ENCODE peak calls at places on chromosomes 7 and 10, in five cellular contexts. J, L, K, H and R are unnamed samples.

GRCh38 chr10:123154943-123155505 is 822 bp downstream of the BUB3 start:
- DNase-seq in L (peak), J (peak), H (no peak), K (peak), R (no peak)

GRCh38 chr7:101399759-101400158 is 37.1 kb downstream of the COL26A1 start:
- DNase-seq in H (no peak), L (no peak), K (no peak), J (no peak), R (no peak)

GRCh38 chr7:134593530-134594392 is 44.9 kb downstream of the AKR1B15 start:
- DNase-seq in K (peak), H (peak), J (peak), L (peak), R (no peak)

GRCh38 chr10:43199684-43200537 is 61.7 kb downstream of the CSGALNACT2 start:
- DNase-seq in L (no peak), H (peak), J (no peak), K (no peak), R (no peak)

GRCh38 chr10:31213959-31214358 is 105.1 kb upstream of the ZEB1 start:
- DNase-seq in K (no peak), J (no peak), L (no peak), H (no peak), R (no peak)

GRCh38 chr7:102393467-102393866 is 2.7 kb upstream of the PRKRIP1 start:
- DNase-seq in J (no peak), L (peak), K (no peak), H (no peak), R (no peak)

GRCh38 chr7:1087952-1088920 is at the start of gene GPER1:
- DNase-seq in H (peak), J (peak), L (peak), K (no peak), R (no peak)

GRCh38 chr7:153532321-153532720 is 519.9 kb upstream of the DPP6 start:
- DNase-seq in L (no peak), J (no peak), H (no peak), K (no peak), R (no peak)

GRCh38 chr10:15901889-15902288 is 41.6 kb upstream of the MINDY3 start:
- DNase-seq in J (no peak), K (no peak), L (no peak), H (no peak), R (no peak)

GRCh38 chr10:67075381-67076001 is 149.7 kb downstream of the LRRTM3 start:
- DNase-seq in H (no peak), K (no peak), J (peak), L (peak), R (no peak)
- TF ChIP-seq CTCF in H (no peak), K (no peak), J (no peak), L (no peak), R (no peak)

GRCh38 chr10:14556285-14556956 is 218.3 kb downstream of the FAM107B start:
- DNase-seq in K (no peak), L (peak), H (no peak), J (peak), R (peak)
- TF ChIP-seq CTCF in K (no peak), L (peak), H (no peak), J (no peak), R (peak)

DNA sequence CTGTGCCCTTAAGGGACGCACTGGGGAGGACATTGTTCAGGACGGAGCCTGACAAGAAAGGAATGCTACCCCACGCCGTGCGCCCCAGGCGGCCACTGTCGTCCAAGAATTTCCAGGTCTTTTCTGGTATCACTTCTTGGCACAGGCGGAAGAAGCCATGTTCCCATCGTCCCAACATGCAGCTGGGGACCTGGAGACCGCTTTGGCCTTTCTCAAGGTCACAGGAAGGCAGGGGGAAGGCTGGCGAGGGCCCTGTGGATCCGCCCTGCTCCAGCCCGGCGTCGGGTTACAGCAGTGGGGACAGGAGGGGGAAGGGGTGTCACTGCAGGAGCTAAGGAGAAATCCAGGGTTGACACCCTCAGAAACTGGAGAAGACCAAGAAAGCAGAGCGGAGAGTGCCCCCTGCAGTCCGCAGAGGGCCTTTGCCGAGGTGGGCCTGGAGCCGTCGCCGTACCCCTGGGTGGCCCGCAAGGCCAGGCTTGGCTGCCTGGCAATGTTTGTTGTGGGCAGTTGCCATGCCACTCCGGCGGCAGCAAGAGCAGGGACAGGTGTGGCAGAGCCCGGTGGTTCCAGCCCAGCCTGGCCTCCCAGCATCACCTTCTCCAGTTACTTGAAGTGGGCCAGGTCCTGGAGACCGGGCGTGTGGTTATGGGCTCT is 104.1 kb downstream of the LHPP start:
- DNase-seq in J (peak), L (no peak), K (peak), H (no peak), R (peak)
- TF ChIP-seq CTCF in J (peak), L (peak), K (peak), H (peak), R (no peak)

DNA sequence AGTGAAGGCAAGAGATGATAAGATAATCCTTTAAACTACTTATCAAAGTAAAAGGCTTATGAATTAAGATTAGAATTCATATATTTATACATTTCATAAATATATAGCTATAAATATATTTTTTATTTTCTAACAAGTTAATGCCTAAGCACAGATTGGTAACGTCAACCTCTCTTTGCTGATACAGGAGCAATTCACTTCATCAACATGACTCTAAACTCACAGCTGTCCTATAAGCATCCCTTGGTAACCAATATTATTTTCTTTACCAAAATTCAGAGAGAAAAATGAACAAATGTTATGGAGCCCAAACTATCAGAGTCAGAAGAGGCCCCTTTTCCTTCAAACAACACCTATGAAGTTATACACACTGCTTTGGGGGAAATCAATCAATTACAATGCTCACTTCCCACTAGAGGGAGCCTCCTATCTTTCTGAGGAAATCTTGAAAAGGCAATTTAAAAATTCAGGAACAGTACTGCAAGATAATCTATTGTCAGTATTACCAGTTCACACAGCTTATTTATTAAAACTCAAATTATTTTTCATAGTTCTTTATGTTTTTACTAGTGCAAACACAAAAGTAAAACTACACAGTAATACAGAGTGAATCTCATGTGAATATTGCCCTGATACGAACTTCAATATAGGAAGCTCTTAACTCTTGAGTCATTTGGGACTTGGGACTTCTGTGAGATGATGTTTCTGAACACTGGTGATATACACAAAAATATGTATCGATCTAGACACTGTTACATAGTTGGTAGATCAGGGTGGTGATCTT is 51.0 kb upstream of the NOBOX start:
- DNase-seq in J (no peak), L (no peak), H (no peak), K (no peak), R (no peak)
- TF ChIP-seq CTCF in J (peak), L (peak), H (no peak), K (no peak), R (no peak)

DNA sequence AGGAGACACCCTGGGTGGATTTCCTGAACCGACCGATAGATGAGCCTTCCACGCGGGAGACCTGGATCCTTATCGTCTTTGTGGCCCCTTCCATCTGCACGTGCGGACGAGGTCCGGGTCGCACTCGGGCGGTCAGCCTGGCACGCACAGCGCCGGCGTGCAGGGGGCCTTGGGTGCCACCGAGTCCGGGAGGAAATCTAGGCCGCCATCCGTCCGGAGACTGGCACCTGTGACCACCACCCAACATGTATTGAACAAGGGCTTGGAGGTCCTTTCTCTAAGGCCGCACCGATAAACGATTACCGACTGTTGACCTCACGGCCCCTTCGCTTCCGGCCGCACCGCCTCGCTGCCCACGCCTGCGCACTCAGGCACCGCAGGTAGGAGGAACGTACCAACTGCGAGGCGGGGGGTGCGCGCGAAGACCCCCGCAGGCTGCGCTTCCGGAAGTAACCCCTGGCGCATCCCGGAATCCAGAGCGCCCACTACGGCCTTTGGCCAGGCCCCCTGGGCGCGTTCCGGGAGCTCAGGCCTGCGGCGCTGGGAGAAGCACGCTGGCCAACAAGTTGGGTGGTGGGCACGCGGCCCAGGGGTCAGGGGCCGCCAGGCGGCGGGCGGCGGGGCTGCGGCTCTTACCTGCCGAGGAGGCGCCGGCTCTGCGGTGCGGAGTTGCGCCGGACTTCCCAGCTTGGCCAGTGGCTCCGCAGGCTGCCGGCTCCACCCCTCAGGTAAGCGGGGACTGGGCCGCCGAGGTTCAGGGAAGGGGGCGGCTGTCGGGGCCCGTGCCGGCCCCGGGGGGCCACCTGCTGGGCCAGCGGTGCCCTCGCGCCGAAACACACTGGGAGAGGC is at the start of the genes ACTR3C and LRRC61:
- DNase-seq in H (no peak), L (peak), J (peak), K (peak), R (peak)
- TF ChIP-seq CTCF in H (no peak), L (no peak), J (peak), K (peak), R (peak)

DNA sequence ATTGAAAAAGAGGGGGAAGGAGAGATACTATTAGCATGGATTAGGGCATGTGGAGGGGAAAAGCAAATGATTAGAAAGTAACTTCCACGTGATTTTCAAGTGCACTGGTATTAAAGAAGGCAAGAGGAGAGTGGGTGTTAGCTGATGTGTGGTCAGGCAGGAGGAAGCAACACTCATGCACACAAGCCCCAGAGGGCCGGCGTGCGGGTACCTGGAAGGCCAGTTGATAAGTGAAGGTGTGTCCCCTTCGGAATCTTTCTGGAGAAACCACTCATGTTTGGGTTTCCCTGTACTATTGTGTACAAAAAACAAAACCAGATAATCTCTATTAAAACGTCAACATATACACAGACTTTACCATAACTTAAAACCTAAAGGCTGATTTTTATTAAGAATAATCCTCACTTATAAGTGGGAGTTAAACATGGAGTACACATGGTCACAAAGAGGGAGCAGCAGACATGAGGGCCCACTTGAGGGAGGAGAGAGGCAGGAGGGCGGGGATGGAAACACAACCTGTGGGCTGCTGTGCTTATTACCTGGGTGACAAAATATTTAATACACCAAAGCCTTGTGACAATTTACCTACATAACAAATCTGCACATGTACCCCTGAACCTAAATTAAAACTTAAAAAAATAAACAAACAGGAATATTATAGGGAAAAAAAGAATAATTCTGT is 98.9 kb downstream of the SVIL start:
- DNase-seq in K (no peak), L (no peak), J (peak), H (no peak), R (no peak)
- TF ChIP-seq CTCF in K (no peak), L (no peak), J (no peak), H (peak), R (no peak)

DNA sequence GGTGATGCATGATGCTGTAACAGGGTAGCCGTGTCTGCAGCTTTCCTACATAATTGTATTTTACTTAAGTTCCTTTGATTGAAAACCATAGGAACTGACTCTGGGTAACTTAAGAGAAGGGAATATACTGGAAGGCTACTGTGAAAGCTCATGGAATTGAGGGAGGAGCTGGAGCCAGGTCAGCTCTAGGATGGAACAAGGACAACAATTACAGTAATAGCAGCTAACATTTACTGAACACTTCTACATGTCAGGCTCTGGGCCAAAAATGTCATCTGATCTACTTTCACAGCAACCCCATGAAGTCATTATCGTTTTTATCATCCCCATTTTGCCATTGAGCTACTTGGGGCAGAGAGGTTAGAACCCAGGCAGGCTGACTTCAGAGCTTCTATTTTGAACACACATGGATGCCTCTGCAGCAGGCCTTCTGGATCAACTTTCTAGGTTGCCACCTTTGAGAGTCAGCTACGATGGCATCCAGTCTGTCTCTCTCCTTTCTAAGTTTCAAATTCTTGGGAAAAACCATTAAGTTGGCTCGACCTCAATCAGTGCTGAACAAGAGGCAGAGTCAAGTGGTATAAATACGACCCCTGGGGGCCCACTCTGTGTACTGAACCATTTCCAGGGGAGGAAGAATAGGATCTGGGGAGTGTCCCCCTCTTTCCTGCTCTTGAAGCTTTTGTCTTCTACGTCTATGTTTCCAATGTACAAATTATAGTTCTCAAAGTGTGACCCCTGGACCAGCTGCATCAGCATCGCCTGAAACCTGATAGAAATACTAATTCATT is 272.3 kb upstream of the PLPP4 start:
- DNase-seq in J (no peak), K (no peak), L (no peak), H (no peak), R (no peak)
- TF ChIP-seq CTCF in J (no peak), K (no peak), L (no peak), H (no peak), R (no peak)

GRCh38 chr7:47570649-47571050 is 11.3 kb downstream of the TNS3 start:
- DNase-seq in H (no peak), J (no peak), L (no peak), K (no peak), R (no peak)

GRCh38 chr7:47573758-47574472 is 8.0 kb downstream of the TNS3 start:
- DNase-seq in K (no peak), J (no peak), L (peak), H (no peak), R (no peak)

GRCh38 chr7:47572101-47572460 is 9.8 kb downstream of the TNS3 start:
- DNase-seq in J (no peak), L (no peak), H (no peak), K (no peak), R (no peak)

GRCh38 chr7:47572939-47573757 is 8.8 kb downstream of the TNS3 start:
- DNase-seq in L (no peak), H (no peak), K (no peak), J (no peak), R (no peak)

DNA sequence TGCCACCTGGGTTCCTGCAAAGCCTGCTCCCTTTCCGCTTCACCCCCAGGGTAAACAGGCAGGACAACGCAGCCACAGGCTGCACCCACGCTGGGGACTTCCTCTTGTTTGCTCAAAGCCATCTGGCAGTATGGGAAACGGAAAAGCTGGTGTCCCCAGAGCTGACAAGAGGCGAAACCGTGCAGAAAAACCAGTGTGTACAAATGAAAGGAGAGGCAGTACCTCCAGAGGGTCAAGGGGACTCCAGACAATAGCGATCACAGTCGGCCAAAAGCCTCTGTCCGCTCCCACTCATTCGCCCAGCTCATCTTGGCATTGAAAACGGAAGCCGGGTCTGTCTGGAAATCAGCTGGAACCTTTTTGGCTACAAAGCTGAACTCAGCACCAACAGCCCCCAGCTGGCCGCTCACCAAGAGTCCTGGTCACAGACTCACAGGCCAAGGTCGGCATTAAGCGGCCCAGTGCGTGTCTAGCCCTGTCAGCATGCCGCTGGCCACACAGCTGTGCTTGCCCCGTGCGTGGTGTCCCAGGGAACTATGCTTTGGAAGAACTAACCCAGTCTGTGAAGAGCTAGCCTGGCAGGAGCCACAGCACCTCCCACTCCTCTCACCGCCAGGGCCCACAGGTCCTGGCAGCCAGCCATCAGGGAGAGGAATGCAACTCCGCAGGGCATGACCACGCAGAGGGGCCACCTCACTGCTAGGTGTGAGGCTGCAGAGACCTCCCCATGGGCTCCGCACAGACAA is 10.4 kb downstream of the TNS3 start:
- DNase-seq in K (no peak), H (no peak), L (peak), J (peak), R (no peak)
- TF ChIP-seq CTCF in K (no peak), H (no peak), L (no peak), J (no peak), R (no peak)

DNA sequence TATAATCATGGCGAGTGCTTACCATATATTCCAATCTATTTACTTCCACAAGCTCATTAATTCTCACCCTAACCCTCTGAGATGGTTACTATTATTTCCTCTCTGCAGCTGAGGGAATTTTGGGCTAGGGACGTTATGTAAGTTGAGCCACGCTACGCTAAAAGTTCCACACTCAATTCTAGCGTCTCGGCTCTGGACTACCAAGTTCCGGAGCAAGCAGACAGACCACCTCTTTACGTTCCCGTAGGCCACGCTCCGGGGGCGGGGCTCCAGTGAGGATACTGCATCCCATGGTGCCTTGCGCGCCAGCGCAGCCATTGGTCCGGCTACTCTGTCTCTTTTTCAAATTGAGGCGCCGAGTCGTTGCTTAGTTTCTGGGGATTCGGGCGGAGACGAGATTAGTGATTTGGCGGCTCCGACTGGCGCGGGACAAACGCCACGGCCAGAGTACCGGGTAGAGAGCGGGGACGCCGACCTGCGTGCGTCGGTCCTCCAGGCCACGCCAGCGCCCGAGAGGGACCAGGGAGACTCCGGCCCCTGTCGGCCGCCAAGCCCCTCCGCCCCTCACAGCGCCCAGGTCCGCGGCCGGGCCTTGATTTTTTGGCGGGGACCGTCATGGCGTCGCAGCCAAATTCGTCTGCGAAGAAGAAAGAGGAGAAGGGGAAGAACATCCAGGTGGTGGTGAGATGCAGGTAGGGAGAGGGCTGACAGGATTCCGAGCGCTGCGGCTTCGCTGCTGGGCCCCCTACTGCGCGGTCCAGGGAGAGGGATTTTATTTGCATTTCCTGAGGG is at the start of gene KIF11:
- DNase-seq in J (peak), K (peak), H (peak), L (peak), R (peak)
- TF ChIP-seq CTCF in J (peak), K (no peak), H (no peak), L (no peak), R (no peak)